ENCODE peak calls at places on chromosomes 6 and 20, in five cellular contexts. S is B cell, N is fibroblast of lung, Z is GM10248, H is spleen. D is an unnamed sample.

GRCh38 chr6:138287144-138287955 is 69.1 kb upstream of the PBOV1 start:
- DNase-seq in S (peak), N (peak), Z (peak), H (peak), D (peak)

GRCh38 chr6:13201336-13201735 is 127.0 kb downstream of the TBC1D7 start:
- DNase-seq in S (no peak), N (no peak), Z (no peak), H (no peak), D (no peak)

GRCh38 chr6:68628156-68628555 is 6.9 kb upstream of the ADGRB3 start:
- DNase-seq in S (no peak), N (no peak), Z (no peak), H (no peak), D (no peak)

GRCh38 chr6:37171141-37171969 is 1.4 kb downstream of the PIM1 start:
- DNase-seq in S (peak), N (peak), Z (peak), H (peak), D (peak)

GRCh38 chr6:23690650-23691049 is 435.4 kb upstream of the NRSN1 start:
- DNase-seq in S (no peak), N (peak), Z (no peak), H (no peak), D (no peak)

GRCh38 chr6:117677553-117678131 is 2.4 kb downstream of the NUS1 start:
- DNase-seq in S (no peak), N (peak), Z (no peak), H (no peak), D (no peak)

GRCh38 chr6:167803816-167804215 is 22.9 kb upstream of the AFDN start:
- DNase-seq in S (no peak), N (no peak), Z (no peak), H (peak), D (no peak)

GRCh38 chr6:116476021-116476678 is 15.0 kb downstream of the CALHM6 start:
- DNase-seq in S (peak), N (no peak), Z (peak), H (no peak), D (no peak)

GRCh38 chr6:93358435-93358834 is 60.9 kb downstream of the EPHA7 start:
- DNase-seq in S (no peak), N (no peak), Z (no peak), H (no peak), D (no peak)

GRCh38 chr6:150628908-150629307 is 29.2 kb downstream of the PLEKHG1 start:
- DNase-seq in S (no peak), N (no peak), Z (no peak), H (no peak), D (no peak)

GRCh38 chr6:9062581-9062980 is 627.2 kb upstream of the SLC35B3 start:
- DNase-seq in S (no peak), N (no peak), Z (no peak), H (no peak), D (no peak)

DNA sequence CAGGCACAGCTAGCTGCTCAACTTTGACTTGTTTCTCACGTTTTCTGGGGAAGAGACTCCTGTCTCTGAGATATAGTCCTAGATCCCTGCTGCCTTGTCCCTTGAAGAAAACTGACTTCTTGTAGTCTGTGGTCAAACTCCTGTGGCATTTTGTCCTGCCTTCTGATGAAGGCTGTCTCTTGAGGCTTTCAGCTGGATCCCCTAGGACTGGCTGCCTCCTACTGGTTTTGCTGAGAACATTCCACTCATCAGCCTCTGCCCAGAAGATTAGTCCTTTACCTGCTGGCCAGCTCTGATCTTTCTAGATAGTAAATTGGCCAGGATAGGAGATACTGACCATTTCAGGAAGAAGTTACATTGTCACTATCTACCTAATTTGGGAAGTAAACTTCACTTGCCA is 71.9 kb upstream of the CNR1 start:
- DNase-seq in S (peak), N (peak), Z (peak), H (no peak), D (peak)
- TF ChIP-seq CTCF in S (peak), N (no peak), Z (peak), H (peak), D (peak)

DNA sequence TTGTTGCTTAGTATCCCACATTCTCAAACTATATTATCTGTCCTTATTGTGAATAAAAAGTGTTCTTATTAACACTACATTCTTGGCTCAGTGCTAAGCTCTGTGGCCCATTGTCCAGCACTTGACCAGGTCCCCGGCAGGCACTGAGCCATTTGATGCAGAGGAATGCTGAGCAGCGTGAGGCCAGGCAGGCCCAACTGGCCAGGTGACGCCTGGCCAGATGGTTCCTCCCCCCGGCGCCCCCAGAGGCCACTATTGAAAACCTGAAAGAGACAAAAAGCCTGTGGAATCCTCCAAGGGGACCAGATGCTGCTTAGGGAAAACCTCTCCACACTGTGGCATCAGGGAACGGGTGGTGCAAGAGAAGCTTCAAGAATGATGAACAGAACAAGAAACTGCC is 597.5 kb upstream of the JAG1 start:
- DNase-seq in S (no peak), N (no peak), Z (no peak), H (no peak), D (no peak)
- TF ChIP-seq CTCF in S (no peak), N (no peak), Z (no peak), H (no peak), D (peak)

GRCh38 chr20:58359441-58359840 is 29.6 kb upstream of the VAPB start:
- DNase-seq in S (no peak), N (no peak), Z (no peak), H (no peak), D (no peak)
- TF ChIP-seq CTCF in S (no peak), N (peak), Z (no peak), H (no peak), D (peak)

DNA sequence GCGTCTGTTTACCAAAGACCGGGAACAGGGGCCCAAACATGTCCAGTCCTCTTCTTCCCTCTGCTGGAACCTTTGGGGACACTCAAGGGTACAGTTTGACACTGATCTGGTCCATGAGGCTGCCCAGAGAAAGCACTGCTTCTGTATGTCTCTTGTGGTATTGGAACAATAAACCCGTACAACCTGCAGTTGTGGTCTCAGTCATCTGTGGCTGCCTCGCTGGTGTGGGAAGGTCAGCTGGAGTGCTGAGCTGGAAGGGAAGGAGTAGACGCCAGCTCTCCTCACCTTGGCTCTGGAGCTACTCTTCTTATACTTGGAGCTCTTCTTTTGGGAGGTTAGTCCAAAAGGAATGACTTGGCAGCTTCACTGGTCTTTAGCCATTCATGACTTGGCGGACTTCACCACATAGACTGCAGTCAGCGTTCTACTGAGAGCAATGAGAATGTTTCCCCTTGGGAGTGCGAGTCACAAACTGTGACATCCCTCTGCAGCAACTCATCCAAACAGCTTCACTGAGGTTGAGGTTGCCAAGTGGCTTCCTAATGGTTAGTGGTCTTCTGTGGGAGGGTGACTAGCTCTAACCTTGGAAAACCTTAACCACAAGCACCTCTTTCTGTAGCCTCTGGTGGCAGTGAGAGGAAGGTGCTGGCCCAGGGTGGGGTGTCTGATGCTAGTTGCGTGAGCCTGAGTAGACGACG is 81.2 kb downstream of the ASXL1 start:
- DNase-seq in S (peak), N (peak), Z (no peak), H (no peak), D (no peak)
- TF ChIP-seq CTCF in S (no peak), N (no peak), Z (no peak), H (no peak), D (no peak)

D was measured in progenitor cell of endocrine pancreas.